ENCODE peak calls at places on chromosomes 12 and 14, in four cellular contexts. One of them, this sample, is unnamed.

GRCh38 chr12:95838125-95838524 is 20.6 kb upstream of the SNRPF start:
- DNase-seq in IMR-90: peak
- DNase-seq in GM12878: no peak
- DNase-seq in endothelial cell of umbilical vein: peak
- DNase-seq in this sample: no peak

GRCh38 chr14:20418501-20418909 is 5.2 kb upstream of the TEP1 start:
- DNase-seq in endothelial cell of umbilical vein: no peak
- DNase-seq in GM12878: no peak
- DNase-seq in IMR-90: no peak
- DNase-seq in this sample: no peak

GRCh38 chr14:89255852-89256251 is 161.2 kb downstream of the FOXN3 start:
- DNase-seq in IMR-90: no peak
- DNase-seq in GM12878: no peak
- DNase-seq in endothelial cell of umbilical vein: no peak
- DNase-seq in this sample: no peak

GRCh38 chr12:54596526-54596946 is 8.1 kb upstream of the PPP1R1A start:
- DNase-seq in endothelial cell of umbilical vein: peak
- DNase-seq in GM12878: no peak
- DNase-seq in IMR-90: peak
- DNase-seq in this sample: peak

GRCh38 chr12:121538699-121539061 is 42.1 kb downstream of the KDM2B start:
- DNase-seq in GM12878: no peak
- DNase-seq in IMR-90: peak
- DNase-seq in endothelial cell of umbilical vein: no peak
- DNase-seq in this sample: peak

GRCh38 chr12:12717586-12718381 is 616 bp downstream of the CDKN1B start:
- DNase-seq in endothelial cell of umbilical vein: peak
- DNase-seq in GM12878: no peak
- DNase-seq in IMR-90: no peak
- DNase-seq in this sample: peak

GRCh38 chr14:100981808-100982207 is 78.3 kb upstream of the RTL1 start:
- DNase-seq in GM12878: no peak
- DNase-seq in endothelial cell of umbilical vein: no peak
- DNase-seq in IMR-90: peak
- DNase-seq in this sample: no peak

GRCh38 chr14:63432228-63432627 is 110.9 kb downstream of the PPP2R5E start:
- DNase-seq in IMR-90: no peak
- DNase-seq in GM12878: no peak
- DNase-seq in endothelial cell of umbilical vein: peak
- DNase-seq in this sample: no peak

GRCh38 chr12:123950476-123951169 is 22.0 kb downstream of the CCDC92 start:
- DNase-seq in IMR-90: no peak
- DNase-seq in GM12878: no peak
- DNase-seq in endothelial cell of umbilical vein: no peak
- DNase-seq in this sample: no peak

GRCh38 chr14:64502476-64503183 is 1.0 kb downstream of the ZBTB25 start:
- DNase-seq in endothelial cell of umbilical vein: peak
- DNase-seq in IMR-90: peak
- DNase-seq in GM12878: no peak
- DNase-seq in this sample: no peak

GRCh38 chr12:33245459-33245858 is 194.2 kb downstream of the SYT10 start:
- DNase-seq in IMR-90: no peak
- DNase-seq in GM12878: no peak
- DNase-seq in endothelial cell of umbilical vein: peak
- DNase-seq in this sample: no peak

GRCh38 chr12:101173197-101173749 is 36.8 kb downstream of the SLC5A8 start:
- DNase-seq in GM12878: no peak
- DNase-seq in IMR-90: no peak
- DNase-seq in endothelial cell of umbilical vein: no peak
- DNase-seq in this sample: no peak

DNA sequence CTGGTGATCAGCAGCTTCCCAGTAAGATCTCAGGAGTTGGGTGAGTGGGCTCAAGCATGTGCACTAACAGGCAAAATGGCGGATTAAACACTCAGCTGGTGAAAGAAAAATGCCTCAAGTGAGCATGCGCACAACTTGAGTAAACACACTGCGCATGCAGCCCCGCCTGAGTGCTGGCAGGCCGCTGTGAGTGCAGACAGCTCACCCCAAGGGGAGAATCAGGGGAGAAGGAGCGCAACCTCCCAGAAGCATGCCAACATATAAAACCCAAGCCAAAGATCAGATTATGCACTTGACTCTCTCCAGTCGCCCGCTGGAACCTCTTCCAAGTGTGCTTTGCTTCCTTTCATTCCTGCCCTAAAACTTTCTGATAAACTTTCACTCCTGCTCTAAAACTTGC is 125.8 kb downstream of the VRK1 start:
- DNase-seq in IMR-90: no peak
- DNase-seq in GM12878: no peak
- DNase-seq in endothelial cell of umbilical vein: no peak
- DNase-seq in this sample: no peak
- TF ChIP-seq FOS in IMR-90: no peak
- TF ChIP-seq FOS in GM12878: no peak
- TF ChIP-seq FOS in endothelial cell of umbilical vein: no peak
- TF ChIP-seq FOS in this sample: no peak

DNA sequence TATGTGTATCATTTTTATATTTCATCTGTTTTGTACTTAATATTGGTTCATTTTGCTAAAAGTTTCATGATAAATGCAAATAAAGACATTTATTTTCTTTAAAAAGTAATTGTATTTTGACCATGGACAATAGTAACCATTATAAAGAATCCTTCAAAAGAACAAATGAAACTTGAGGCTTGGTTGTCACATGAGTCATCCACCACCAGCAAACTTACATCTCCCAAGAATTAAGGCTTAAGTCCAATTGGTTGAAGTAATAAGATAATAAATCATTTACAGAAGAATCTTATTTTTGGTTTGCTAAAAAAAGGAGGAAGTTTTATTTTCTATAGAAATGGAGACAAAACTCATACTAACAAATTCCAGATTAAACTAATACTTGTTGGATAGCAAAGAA is 84.8 kb upstream of the KITLG start:
- DNase-seq in GM12878: no peak
- DNase-seq in endothelial cell of umbilical vein: no peak
- DNase-seq in IMR-90: peak
- DNase-seq in this sample: no peak
- TF ChIP-seq FOS in GM12878: no peak
- TF ChIP-seq FOS in endothelial cell of umbilical vein: peak
- TF ChIP-seq FOS in IMR-90: no peak
- TF ChIP-seq FOS in this sample: no peak

GRCh38 chr12:62291888-62292760 is 31.9 kb downstream of the USP15 start:
- DNase-seq in GM12878: no peak
- DNase-seq in endothelial cell of umbilical vein: no peak
- DNase-seq in IMR-90: peak
- DNase-seq in this sample: no peak
- TF ChIP-seq FOS in GM12878: no peak
- TF ChIP-seq FOS in endothelial cell of umbilical vein: no peak
- TF ChIP-seq FOS in IMR-90: no peak
- TF ChIP-seq FOS in this sample: no peak

DNA sequence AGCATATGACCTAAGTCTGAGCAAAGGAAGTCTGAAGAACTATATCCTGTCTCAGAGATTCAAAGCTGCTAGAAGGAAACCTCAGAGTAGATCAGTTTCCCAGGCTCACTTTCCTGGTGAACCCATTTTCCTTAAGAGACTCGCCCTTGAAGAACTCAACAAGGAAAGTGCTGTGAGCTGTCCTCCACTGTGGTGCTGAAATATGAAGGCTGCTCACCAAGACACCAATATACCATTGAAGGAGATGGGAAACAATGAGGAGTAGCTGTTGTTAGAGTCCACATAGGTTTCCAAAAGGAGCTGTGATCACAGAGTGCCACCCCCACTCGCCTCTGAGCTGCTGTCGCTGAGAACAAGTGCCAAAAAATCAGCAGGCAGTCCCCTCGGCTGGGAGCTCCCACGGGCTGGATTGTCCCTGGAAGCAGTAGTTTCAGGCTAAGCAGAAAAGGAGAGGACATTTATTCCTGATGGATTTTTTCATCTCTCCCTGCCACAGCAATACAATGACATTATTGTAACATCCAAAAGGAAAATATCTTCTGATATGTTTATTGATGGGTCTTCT is 282.1 kb downstream of the RPS29 start:
- DNase-seq in GM12878: no peak
- DNase-seq in endothelial cell of umbilical vein: peak
- DNase-seq in IMR-90: peak
- DNase-seq in this sample: no peak
- TF ChIP-seq FOS in GM12878: no peak
- TF ChIP-seq FOS in endothelial cell of umbilical vein: no peak
- TF ChIP-seq FOS in IMR-90: no peak
- TF ChIP-seq FOS in this sample: no peak

DNA sequence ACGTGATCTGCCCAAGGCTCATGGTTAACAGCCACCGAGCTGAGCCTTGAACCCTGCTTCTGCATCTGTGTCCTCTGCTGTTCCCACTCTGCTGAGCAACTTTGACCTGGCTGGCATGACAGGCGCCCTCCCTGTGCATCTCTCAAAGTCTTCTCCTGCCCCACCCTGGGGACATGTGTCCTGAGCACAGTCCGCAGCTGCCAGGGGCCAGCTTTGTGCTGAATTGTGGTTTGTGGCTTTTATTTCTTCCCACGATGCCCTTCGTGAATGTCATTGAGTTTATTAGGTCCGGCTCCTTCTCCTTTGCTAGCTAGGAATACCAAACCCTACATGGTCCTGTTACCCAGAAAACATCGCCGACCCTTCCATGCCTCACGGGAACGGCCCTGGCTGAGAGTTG is 161.0 kb downstream of the TSPAN9 start:
- DNase-seq in IMR-90: no peak
- DNase-seq in GM12878: no peak
- DNase-seq in endothelial cell of umbilical vein: no peak
- DNase-seq in this sample: no peak
- TF ChIP-seq FOS in IMR-90: no peak
- TF ChIP-seq FOS in GM12878: no peak
- TF ChIP-seq FOS in endothelial cell of umbilical vein: no peak
- TF ChIP-seq FOS in this sample: no peak

GRCh38 chr12:109714141-109714912 is 702 bp downstream of the FAM222A start:
- DNase-seq in endothelial cell of umbilical vein: peak
- DNase-seq in GM12878: no peak
- DNase-seq in IMR-90: peak
- DNase-seq in this sample: peak
- TF ChIP-seq FOS in endothelial cell of umbilical vein: no peak
- TF ChIP-seq FOS in GM12878: no peak
- TF ChIP-seq FOS in IMR-90: no peak
- TF ChIP-seq FOS in this sample: no peak

DNA sequence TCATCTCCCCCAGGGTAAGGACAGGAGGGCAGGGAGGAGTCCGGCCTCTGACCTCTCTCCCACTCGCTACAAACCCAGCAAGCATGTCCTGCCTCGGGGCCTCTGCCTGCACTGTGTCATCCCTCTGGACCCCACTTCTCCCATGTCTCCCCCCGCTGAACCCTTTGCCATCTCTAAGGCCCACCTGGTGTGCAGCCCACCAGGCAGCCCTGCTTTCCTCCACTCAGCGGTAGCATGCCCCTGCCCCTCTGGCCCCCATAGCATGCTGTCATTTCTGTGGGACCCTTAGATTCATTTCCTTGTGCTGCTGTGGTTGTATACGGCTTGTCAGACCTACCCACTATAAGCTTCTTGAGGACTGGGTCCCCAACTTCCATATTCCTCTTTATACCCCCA is 17.7 kb downstream of the PAPLN start:
- DNase-seq in GM12878: no peak
- DNase-seq in IMR-90: no peak
- DNase-seq in endothelial cell of umbilical vein: no peak
- DNase-seq in this sample: no peak
- TF ChIP-seq FOS in GM12878: no peak
- TF ChIP-seq FOS in IMR-90: no peak
- TF ChIP-seq FOS in endothelial cell of umbilical vein: no peak
- TF ChIP-seq FOS in this sample: no peak

This sample was measured in K562.